ENCODE peak calls at places on chromosomes 4 and X, in four cellular contexts. S is SK-N-SH, U is A549, C is stomach. J is an unnamed sample.

GRCh38 chr4:151436093-151436518 is 27.1 kb downstream of the FHIP1A start:
- DNase-seq in S (no peak), U (no peak), C (no peak), J (no peak)

GRCh38 chr4:80204433-80204832 is 7.1 kb downstream of the PRDM8 start:
- DNase-seq in S (no peak), U (no peak), C (no peak), J (no peak)

GRCh38 chrX:143934542-143934941 is 50.7 kb downstream of the UBE2NL start:
- DNase-seq in S (no peak), U (no peak), C (no peak), J (no peak)

GRCh38 chrX:103688949-103689348 is 2.5 kb upstream of the MORF4L2 start:
- DNase-seq in S (peak), U (peak), C (no peak), J (no peak)

GRCh38 chr4:185892165-185892564 is 80.2 kb upstream of the SORBS2 start:
- DNase-seq in S (no peak), U (no peak), C (no peak), J (no peak)

GRCh38 chr4:159308571-159309340 is 205.9 kb downstream of the RAPGEF2 start:
- DNase-seq in S (no peak), U (no peak), C (no peak), J (no peak)

GRCh38 chr4:137359691-137360315 is 172.5 kb downstream of the PCDH18 start:
- DNase-seq in S (peak), U (no peak), C (no peak), J (no peak)

GRCh38 chrX:123263246-123263757 is 79.2 kb downstream of the GRIA3 start:
- DNase-seq in S (no peak), U (no peak), C (no peak), J (no peak)

GRCh38 chr4:55358668-55359067 is 12.6 kb downstream of the SRD5A3 start:
- DNase-seq in S (no peak), U (no peak), C (no peak), J (no peak)

GRCh38 chrX:48599341-48599740 is 2.0 kb downstream of the WDR13 start:
- DNase-seq in S (no peak), U (no peak), C (no peak), J (peak)

GRCh38 chrX:48597353-48598264 is at the start of gene WDR13:
- DNase-seq in S (peak), U (peak), C (peak), J (peak)

GRCh38 chrX:48600226-48600625 is 2.9 kb downstream of the WDR13 start:
- DNase-seq in S (no peak), U (no peak), C (no peak), J (no peak)

GRCh38 chrX:48595929-48596328 is 1.4 kb upstream of the WDR13 start:
- DNase-seq in S (no peak), U (no peak), C (no peak), J (no peak)

DNA sequence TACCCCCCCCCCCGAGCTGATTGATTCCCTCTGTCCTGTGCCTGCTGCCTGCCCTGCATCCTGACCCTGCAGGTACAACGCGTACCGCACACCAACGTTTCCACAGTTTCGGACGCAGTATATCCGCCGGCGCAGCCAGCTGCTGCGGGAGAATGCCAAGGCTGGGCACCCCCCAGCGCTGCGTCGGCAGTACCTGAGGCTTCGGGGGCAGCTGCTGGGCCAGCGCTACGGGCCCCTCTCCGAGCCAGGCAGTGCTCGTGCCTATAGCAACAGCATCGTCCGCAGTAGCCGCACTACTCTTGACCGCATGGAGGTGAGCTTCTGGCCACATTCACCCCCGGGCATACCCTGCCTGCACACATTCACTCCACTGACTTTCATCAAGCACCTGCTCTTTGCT is 1.4 kb downstream of the WDR13 start:
- DNase-seq in S (no peak), U (no peak), C (no peak), J (peak)
- H3K4me3 ChIP-seq in S (peak), U (peak), C (peak), J (peak)

DNA sequence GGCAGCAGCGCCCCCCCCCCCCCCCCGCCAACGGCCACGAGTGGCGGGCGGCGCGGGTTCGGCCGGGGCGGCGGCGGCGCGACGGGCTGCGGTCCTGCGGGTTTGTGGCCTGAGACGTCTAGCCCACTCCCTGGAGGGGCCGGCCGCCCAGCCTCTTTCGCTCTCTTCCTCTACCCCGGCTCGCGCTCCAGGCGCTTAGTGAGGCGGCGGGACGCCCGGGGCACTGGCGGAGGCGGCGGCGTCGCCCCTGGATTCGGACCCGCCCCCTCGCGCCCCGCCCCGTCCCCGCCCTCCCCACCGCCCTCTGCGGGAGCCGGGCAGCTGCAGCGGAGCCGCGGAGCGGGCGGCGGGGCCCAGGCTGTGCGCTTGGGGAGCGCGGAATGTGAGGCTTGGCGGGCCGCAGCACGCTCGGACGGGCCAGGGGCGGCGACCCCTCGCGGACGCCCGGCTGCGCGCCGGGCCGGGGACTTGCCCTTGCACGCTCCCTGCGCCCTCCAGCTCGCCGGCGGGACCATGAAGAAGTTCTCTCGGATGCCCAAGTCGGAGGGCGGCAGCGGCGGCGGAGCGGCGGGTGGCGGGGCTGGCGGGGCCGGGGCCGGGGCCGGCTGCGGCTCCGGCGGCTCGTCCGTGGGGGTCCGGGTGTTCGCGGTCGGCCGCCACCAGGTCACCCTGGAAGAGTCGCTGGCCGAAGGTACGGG is at the start of gene BMP2K:
- DNase-seq in S (peak), U (peak), C (peak), J (peak)
- TF ChIP-seq EP300 in S (peak), U (no peak), C (no peak), J (no peak)

GRCh38 chr4:41644915-41645295 is 103.6 kb downstream of the PHOX2B start:
- DNase-seq in S (no peak), U (no peak), C (no peak), J (no peak)

GRCh38 chr4:41645716-41646115 is 102.8 kb downstream of the PHOX2B start:
- DNase-seq in S (no peak), U (no peak), C (no peak), J (no peak)

GRCh38 chr4:41646862-41647261 is 101.7 kb downstream of the PHOX2B start:
- DNase-seq in S (no peak), U (no peak), C (no peak), J (no peak)

GRCh38 chr4:41647368-41647767 is 101.2 kb downstream of the PHOX2B start:
- DNase-seq in S (no peak), U (no peak), C (no peak), J (no peak)

DNA sequence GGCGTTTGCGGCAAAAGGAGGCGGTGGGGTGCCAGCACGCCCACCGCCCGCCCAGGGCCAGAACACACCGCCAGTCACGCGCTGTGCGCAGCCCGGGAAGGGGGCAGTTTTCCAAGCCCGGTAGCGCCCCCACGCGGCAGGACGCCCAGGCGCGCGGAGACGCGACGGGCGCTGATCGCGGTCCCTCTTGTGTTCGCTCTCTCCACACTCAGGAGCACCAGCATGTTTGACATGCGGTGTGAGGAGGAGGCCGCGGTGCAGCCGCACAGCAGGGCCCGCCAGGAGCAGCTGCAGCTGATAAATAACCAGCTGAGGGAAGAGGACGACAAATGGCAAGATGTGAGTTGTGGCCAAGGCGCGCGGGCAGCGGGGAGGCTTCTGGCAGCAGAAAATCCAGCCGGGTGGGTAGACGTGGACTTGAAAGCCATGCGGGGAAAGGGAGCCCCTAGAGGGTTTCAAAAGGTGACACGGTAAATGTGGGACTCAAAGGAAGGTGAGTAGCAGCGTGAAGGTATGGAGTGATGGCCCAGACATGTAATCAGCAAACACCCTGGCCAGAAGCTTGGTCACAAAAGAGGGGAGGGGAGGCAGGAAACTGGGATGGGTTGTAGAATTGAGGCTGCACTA is 104.1 kb downstream of the PHOX2B start:
- DNase-seq in S (peak), U (no peak), C (peak), J (peak)
- H3K4me3 ChIP-seq in S (no peak), U (no peak), C (peak), J (no peak)

DNA sequence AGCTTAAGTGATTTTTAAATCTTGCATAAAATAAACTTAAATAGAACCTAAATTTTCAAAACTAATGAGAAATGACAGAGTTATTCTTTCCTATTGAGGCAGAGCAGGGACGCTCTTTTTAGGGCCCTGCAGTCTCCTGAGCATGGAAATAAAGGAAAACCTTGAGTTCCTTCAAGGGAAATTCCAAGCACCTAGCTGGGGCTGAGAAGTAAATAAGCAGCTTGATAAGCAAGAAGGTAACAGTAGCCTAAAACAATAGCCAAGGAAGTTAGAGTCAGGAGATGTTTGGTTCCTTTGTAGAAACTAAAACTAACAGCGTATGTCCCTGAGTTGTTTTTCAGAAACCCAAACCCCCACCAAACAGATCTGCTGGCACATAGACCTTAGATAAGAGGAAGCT is 174.6 kb downstream of the COL25A1 start:
- DNase-seq in S (no peak), U (no peak), C (no peak), J (no peak)
- TF ChIP-seq EP300 in S (no peak), U (no peak), C (no peak), J (no peak)

GRCh38 chr4:48991357-48991756 is 5.3 kb downstream of the CWH43 start:
- DNase-seq in S (no peak), U (no peak), C (no peak), J (no peak)

GRCh38 chr4:48986654-48987164 is 634 bp downstream of the CWH43 start:
- DNase-seq in S (no peak), U (no peak), C (no peak), J (peak)

GRCh38 chr4:48989461-48990203 is 3.6 kb downstream of the CWH43 start:
- DNase-seq in S (no peak), U (no peak), C (no peak), J (no peak)

GRCh38 chr4:48985602-48985975 is 486 bp upstream of the CWH43 start:
- DNase-seq in S (peak), U (no peak), C (no peak), J (no peak)

DNA sequence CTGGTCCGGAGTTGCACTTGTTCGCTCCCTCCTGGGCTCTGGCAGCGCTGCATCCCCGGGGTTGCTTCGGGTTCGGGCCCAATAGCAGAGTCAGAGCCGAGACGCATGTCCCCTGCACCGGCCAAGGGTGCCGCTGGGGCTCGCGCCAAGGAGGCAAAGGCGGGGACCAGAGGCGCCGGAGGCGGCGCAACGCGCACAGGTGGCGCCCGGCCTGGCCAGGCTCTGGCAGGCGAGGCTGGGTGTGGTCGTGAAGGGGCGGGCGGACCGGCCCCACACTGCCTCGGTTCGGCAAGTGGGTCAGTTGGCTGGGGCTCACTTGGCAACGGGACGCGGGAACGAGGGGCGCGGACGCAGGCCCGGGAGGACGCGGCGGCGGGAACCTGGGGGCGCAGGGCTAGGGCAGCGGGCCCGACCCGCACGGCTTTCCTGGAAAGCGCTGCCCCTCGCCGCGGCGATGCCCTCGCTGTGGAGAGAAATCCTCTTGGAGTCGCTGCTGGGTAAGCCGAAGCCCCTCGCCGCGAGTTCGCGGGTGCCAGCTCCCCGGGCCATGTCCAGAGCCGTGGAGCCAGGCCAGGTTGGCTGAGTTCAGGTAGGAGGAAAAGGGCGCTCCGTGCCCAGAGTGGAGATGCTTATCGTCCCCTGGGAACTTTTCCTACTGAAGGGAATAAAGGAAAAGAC is at the start of gene CWH43:
- DNase-seq in S (peak), U (no peak), C (peak), J (peak)
- H3K4me3 ChIP-seq in S (no peak), U (no peak), C (peak), J (peak)

DNA sequence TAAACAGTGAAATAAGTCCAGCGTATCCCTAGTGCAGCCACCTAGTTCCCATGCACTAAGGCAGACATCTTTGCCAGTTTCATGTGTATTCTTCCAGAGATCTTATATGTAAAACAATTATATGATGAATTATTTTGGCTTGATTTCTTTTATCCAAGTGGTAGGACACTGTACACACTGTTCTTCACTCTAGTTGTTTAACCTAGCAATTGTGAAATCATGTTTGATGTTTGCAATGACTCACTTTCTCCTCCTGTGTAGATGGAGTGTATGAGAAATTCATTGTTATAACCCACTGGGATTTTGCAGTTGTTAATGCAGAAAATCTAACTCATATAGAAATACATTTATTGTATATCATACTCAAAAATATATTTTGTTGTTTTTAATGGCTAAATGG is 17.5 kb upstream of the TBC1D1 start:
- DNase-seq in S (no peak), U (peak), C (no peak), J (no peak)
- TF ChIP-seq EP300 in S (no peak), U (no peak), C (no peak), J (peak)

GRCh38 chr4:37902212-37902611 is 11.3 kb downstream of the TBC1D1 start:
- DNase-seq in S (no peak), U (no peak), C (no peak), J (no peak)

GRCh38 chr4:37904824-37905223 is 13.9 kb downstream of the TBC1D1 start:
- DNase-seq in S (no peak), U (no peak), C (no peak), J (no peak)

GRCh38 chr4:37903901-37904300 is 13.0 kb downstream of the TBC1D1 start:
- DNase-seq in S (no peak), U (no peak), C (no peak), J (no peak)

GRCh38 chr4:37905526-37906169 is 14.8 kb downstream of the TBC1D1 start:
- DNase-seq in S (no peak), U (no peak), C (no peak), J (no peak)

DNA sequence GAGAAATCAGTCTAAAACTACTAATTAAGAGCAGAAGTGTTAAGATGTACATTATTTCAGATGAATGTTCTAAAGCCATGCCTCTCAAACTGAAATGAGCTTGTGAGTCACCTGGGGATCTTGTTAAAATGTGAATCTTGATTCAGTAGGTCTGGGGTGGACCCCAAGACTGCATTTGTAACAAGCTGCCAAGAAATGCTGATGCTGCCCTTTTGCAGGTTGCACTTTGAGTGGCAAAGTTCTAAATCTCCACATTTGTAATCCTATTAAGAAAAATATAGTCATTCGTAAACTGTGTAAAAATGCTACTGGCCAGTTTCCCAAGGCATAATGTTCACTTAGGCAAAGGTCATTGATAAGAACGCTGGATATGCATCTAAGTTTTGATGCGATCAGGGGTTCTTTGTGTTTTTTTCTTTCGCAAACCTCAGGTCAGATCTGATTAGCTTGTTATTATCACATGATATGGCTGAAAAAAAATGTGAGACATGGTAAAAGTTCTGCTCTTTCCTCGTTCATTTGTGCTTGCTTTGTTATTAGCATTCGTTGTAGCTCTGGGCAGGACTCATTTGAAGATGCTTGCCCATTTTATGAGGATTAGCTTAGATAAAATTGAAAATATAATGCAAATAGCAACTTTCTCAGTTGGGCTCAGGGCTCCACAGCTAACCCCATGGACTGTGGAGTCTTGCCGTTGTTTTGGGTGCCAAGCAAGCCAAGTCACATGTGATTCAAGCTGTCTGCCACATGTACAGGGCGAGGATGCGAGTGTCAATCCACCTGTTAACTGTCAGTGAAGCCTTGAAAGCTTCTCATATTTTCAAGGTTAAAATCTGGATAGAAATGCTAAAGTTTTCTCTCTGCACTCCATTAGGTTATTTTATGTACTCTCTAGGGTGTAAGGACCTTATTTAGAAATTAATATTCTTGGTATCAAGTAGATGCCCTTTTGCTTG is 12.1 kb downstream of the TBC1D1 start:
- DNase-seq in S (no peak), U (no peak), C (no peak), J (no peak)
- H3K4me3 ChIP-seq in S (no peak), U (no peak), C (no peak), J (no peak)

GRCh38 chr4:9906996-9907395 is 114.3 kb downstream of the SLC2A9 start:
- DNase-seq in S (no peak), U (no peak), C (no peak), J (no peak)

GRCh38 chr4:9898596-9899345 is 117.3 kb downstream of the DRD5 start:
- DNase-seq in S (peak), U (peak), C (peak), J (no peak)

GRCh38 chr4:9904976-9905587 is 116.2 kb downstream of the SLC2A9 start:
- DNase-seq in S (no peak), U (no peak), C (no peak), J (no peak)

GRCh38 chr4:9901262-9901661 is 119.8 kb downstream of the DRD5 start:
- DNase-seq in S (no peak), U (no peak), C (no peak), J (no peak)
- TF ChIP-seq EP300 in S (no peak), U (no peak), C (no peak), J (no peak)

GRCh38 chr4:74433541-74434172 is 11.3 kb upstream of the AREG start:
- DNase-seq in S (peak), U (no peak), C (no peak), J (no peak)
- H3K4me3 ChIP-seq in S (peak), U (no peak), C (no peak), J (no peak)